ENCODE peak calls at places on chromosomes 6 and 20, in nine cellular contexts. Z is AML-193; Q is anterior cingulate cortex; M is NCI-H460; O is T-cell; G is M059J; D is stromal cell of bone marrow; Y is stimulated activated CD8-positive, alpha-beta memory T cell treated with anti-CD3 and anti-CD28 coated beads, Interleukin-2, amount 100 ng/mL, for 1 hour; R is effector CD4-positive, alpha-beta T cell. N is an unnamed sample.

GRCh38 chr6:160050022-160050421 is 71.6 kb upstream of the SLC22A1 start:
- DNase-seq in O (no peak), Q (no peak), Y (no peak), Z (no peak), G (no peak), R (no peak), M (no peak), D (no peak), N (no peak)

GRCh38 chr20:22768779-22769178 is 184.4 kb upstream of the FOXA2 start:
- DNase-seq in D (no peak), G (peak; percentile 37), M (no peak), Q (no peak), R (no peak), Z (no peak), Y (no peak), O (no peak), N (peak; percentile 40)

GRCh38 chr20:49896204-49896603 is 19.1 kb downstream of the SPATA2 start:
- DNase-seq in Q (no peak), D (no peak), R (no peak), O (no peak), G (no peak), M (no peak), Z (peak; percentile 89), Y (no peak), N (no peak)

GRCh38 chr6:70108230-70108629 is 194.7 kb downstream of the COL9A1 start:
- DNase-seq in G (peak; percentile 40), D (peak; percentile 21), Z (peak; percentile 57), Q (no peak), Y (no peak), M (peak; percentile 27), O (no peak), R (no peak), N (peak; percentile 57)

GRCh38 chr20:34562643-34563042 is 4.1 kb downstream of the MAP1LC3A start:
- DNase-seq in D (no peak), G (peak; percentile 30), M (no peak), Q (peak; percentile 19), Z (no peak), Y (no peak), R (no peak), O (no peak), N (peak; percentile 69)

GRCh38 chr6:15573376-15573775 is 89.5 kb downstream of the DTNBP1 start:
- DNase-seq in O (no peak), Q (no peak), G (no peak), Z (no peak), Y (no peak), M (no peak), R (no peak), D (no peak), N (peak; percentile 69)

GRCh38 chr20:41960166-41960565 is 342.0 kb upstream of the CHD6 start:
- DNase-seq in Y (no peak), M (no peak), Z (no peak), G (no peak), O (no peak), R (no peak), Q (no peak), D (no peak), N (no peak)

GRCh38 chr6:121755500-121755899 is 320.1 kb downstream of the GJA1 start:
- DNase-seq in M (no peak), O (no peak), R (no peak), Z (no peak), Q (no peak), G (no peak), D (no peak), Y (no peak), N (no peak)

GRCh38 chr6:17280552-17281090 is 540 bp upstream of the RBM24 start:
- DNase-seq in D (no peak), O (no peak), M (no peak), Q (no peak), Y (no peak), G (no peak), Z (no peak), R (no peak), N (peak; percentile 74)

GRCh38 chr6:145086197-145086596 is 649.1 kb downstream of the EPM2A start:
- DNase-seq in G (no peak), D (peak; percentile 70), O (no peak), Z (no peak), Y (no peak), R (no peak), Q (no peak), M (peak; percentile 51), N (peak; percentile 52)

GRCh38 chr6:5665173-5665572 is 341.6 kb downstream of the NRN1 start:
- DNase-seq in D (no peak), Q (no peak), M (no peak), G (no peak), R (no peak), Y (no peak), O (peak; percentile 43), Z (no peak), N (no peak)

GRCh38 chr20:11173936-11174335 is 500.1 kb upstream of the JAG1 start:
- DNase-seq in O (no peak), D (no peak), Y (no peak), Q (no peak), R (no peak), M (no peak), Z (no peak), G (peak; percentile 73), N (no peak)